ENCODE peak calls at places on chromosomes 3 and 15, in ten cellular contexts. Q is lung, L is IMR-90, A is heart right ventricle, D is astrocyte, S is stomach, F is fibroblast of pulmonary artery, V is esophagus squamous epithelium, J is left ventricle myocardium inferior, W is cardiac muscle cell. C is an unnamed sample.
A peak's percentile ranks its signal among the peaks of the same experiment; 100 is the strongest.

GRCh38 chr3:152471814-152472605 is 203.3 kb downstream of the MBNL1 start:
- DNase-seq in Q (peak; percentile 46), D (peak; percentile 32), S (peak; percentile 62), W (peak; percentile 72), A (no peak), L (peak; percentile 54), F (peak; percentile 75), J (peak; percentile 31), V (no peak), C (no peak)

GRCh38 chr15:65937476-65937875 is 68.2 kb downstream of the RAB11A start:
- DNase-seq in J (no peak), A (no peak), S (peak; percentile 67), F (no peak), W (no peak), D (peak; percentile 15), V (no peak), Q (peak; percentile 49), L (peak; percentile 15), C (no peak)

GRCh38 chr3:156332304-156332703 is 211.9 kb downstream of the KCNAB1 start:
- DNase-seq in W (no peak), V (no peak), F (no peak), D (no peak), Q (no peak), A (no peak), S (no peak), J (no peak), L (no peak), C (no peak)

GRCh38 chr3:13044496-13045244 is 28.6 kb downstream of the IQSEC1 start:
- DNase-seq in W (no peak), V (no peak), A (no peak), J (no peak), D (no peak), S (no peak), F (no peak), L (no peak), Q (no peak), C (no peak)

GRCh38 chr15:101447561-101448071 is 41.9 kb downstream of the PCSK6 start:
- DNase-seq in V (no peak), J (peak; percentile 56), Q (no peak), F (no peak), D (no peak), S (peak; percentile 21), W (no peak), L (no peak), A (no peak), C (peak; percentile 77)

GRCh38 chr3:29201609-29202008 is 79.3 kb upstream of the RBMS3 start:
- DNase-seq in W (no peak), D (no peak), Q (no peak), V (no peak), F (no peak), L (no peak), J (no peak), A (no peak), S (no peak), C (no peak)

GRCh38 chr3:39260957-39261356 is 18.9 kb downstream of the CX3CR1 start:
- DNase-seq in W (peak; percentile 94), A (peak; percentile 77), D (peak; percentile 77), L (peak; percentile 71), F (peak; percentile 94), V (peak; percentile 18), Q (peak; percentile 71), S (peak; percentile 60), J (peak; percentile 84), C (peak; percentile 85)

GRCh38 chr3:46985588-46985987 is 6.1 kb downstream of the NBEAL2 start:
- DNase-seq in A (no peak), Q (no peak), D (no peak), J (no peak), S (no peak), W (no peak), F (no peak), L (no peak), V (no peak), C (no peak)

GRCh38 chr3:46830801-46831200 is 32.4 kb downstream of the MYL3 start:
- DNase-seq in A (no peak), V (no peak), J (no peak), L (no peak), W (no peak), S (no peak), F (no peak), Q (no peak), D (no peak), C (no peak)

GRCh38 chr3:172052405-172052804 is 13.0 kb downstream of the FNDC3B start:
- DNase-seq in V (no peak), W (no peak), L (no peak), A (no peak), D (no peak), Q (no peak), S (no peak), F (no peak), J (no peak), C (no peak)

GRCh38 chr15:36643551-36643950 is 64.1 kb downstream of the CDIN1 start:
- DNase-seq in J (no peak), L (peak; percentile 29), A (no peak), D (peak; percentile 67), W (no peak), F (peak; percentile 3), Q (no peak), S (no peak), V (no peak), C (no peak)

GRCh38 chr15:36644156-36644896 is 64.9 kb downstream of the CDIN1 start:
- DNase-seq in J (no peak), S (no peak), V (no peak), Q (no peak), A (no peak), D (peak; percentile 16), F (no peak), W (no peak), L (no peak), C (no peak)

GRCh38 chr15:36642311-36642710 is 62.9 kb downstream of the CDIN1 start:
- DNase-seq in A (no peak), F (no peak), W (no peak), L (no peak), Q (no peak), D (no peak), S (no peak), V (no peak), J (no peak), C (no peak)

GRCh38 chr15:36645106-36645505 is 65.7 kb downstream of the CDIN1 start:
- DNase-seq in A (no peak), D (no peak), W (peak; percentile 34), L (peak; percentile 4), J (no peak), S (no peak), Q (no peak), V (no peak), F (peak; percentile 44), C (no peak)
- TF ChIP-seq CTCF in A (peak; percentile 47), D (no peak), W (peak; percentile 31), L (peak; percentile 23), J (peak; percentile 23), S (no peak), Q (no peak), V (no peak), F (peak; percentile 41), C (peak; percentile 14)

DNA sequence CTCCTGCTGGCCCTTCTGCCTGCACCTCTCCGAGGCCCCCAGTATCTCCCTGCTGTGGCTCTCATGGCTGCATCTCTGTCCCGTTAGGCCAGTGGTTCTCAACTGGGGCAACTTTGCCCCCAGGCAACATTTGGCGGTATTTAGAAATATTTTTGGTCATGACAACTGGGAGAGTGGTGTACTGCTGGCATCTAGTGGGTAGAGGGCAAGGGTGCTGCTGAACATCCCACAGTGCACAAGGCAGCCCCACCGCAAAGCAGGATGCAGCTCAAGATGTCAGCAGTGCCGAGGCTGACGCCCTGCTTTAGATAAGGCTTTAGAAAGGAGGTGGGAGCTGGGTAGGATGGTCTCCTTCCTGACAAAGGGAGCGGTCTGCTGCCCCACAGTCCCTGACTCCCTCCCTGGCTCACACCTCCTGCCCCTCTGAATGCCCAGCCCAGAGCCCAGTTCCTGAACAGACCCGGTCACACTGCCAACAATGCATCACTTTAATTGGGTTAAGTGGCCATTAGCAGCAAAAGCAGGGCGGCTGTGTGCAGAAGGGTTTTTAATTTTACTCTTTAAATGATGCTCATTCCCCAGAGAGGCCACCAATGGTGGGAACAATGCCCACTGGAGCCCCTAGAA is 68.8 kb upstream of the TMEM115 start:
- DNase-seq in D (no peak), Q (no peak), L (no peak), V (no peak), W (peak; percentile 21), S (no peak), J (no peak), F (peak; percentile 11), A (no peak), C (no peak)
- TF ChIP-seq CTCF in D (no peak), Q (no peak), L (no peak), V (no peak), W (peak; percentile 24), S (no peak), J (peak; percentile 15), F (no peak), A (no peak), C (peak; percentile 21)

GRCh38 chr3:18346097-18346496 is 79.0 kb downstream of the SATB1 start:
- DNase-seq in W (no peak), V (no peak), F (no peak), Q (no peak), J (no peak), A (no peak), D (no peak), S (no peak), L (no peak), C (no peak)

GRCh38 chr3:18349197-18349798 is 75.8 kb downstream of the SATB1 start:
- DNase-seq in A (no peak), L (no peak), D (no peak), J (no peak), W (no peak), Q (no peak), V (no peak), F (no peak), S (no peak), C (no peak)

GRCh38 chr3:18343809-18344208 is 81.3 kb downstream of the SATB1 start:
- DNase-seq in F (no peak), A (no peak), W (no peak), J (no peak), D (no peak), V (no peak), L (no peak), S (no peak), Q (no peak), C (no peak)

GRCh38 chr3:18344306-18345014 is 80.7 kb downstream of the SATB1 start:
- DNase-seq in F (no peak), S (no peak), V (no peak), D (no peak), J (no peak), W (no peak), L (no peak), Q (no peak), A (no peak), C (no peak)

GRCh38 chr3:18345015-18345367 is 80.1 kb downstream of the SATB1 start:
- DNase-seq in W (no peak), F (no peak), S (no peak), D (no peak), Q (no peak), V (no peak), J (no peak), L (no peak), A (no peak), C (no peak)
- TF ChIP-seq CTCF in W (no peak), F (no peak), S (no peak), D (no peak), Q (no peak), V (no peak), J (no peak), L (no peak), A (no peak), C (no peak)

DNA sequence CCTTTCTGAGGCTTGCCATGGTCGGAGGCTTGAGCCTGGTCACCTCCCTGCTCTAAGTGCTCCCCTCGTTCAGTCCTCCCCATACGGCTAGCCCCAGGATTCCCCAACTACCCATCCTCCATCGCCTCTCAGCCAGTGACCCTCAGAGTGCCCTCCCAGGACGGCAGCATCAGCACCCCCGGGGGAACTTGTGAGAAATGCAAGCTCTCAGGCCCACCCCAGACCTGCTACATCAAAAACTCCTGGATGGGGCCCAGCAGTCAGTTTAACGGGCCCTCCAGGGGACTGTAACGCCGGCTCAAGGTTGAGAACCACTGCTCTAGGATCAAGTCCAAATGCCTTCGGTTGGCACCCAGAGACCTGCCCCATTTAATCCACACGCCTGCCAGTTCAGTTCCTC is 6.9 kb downstream of the ADAMTS17 start:
- DNase-seq in L (no peak), Q (no peak), W (no peak), D (no peak), S (no peak), V (no peak), A (no peak), J (no peak), F (no peak), C (peak; percentile 73)
- TF ChIP-seq CTCF in L (no peak), Q (no peak), W (no peak), D (no peak), S (no peak), V (no peak), A (no peak), J (no peak), F (no peak), C (no peak)